ENCODE peak calls at places on chromosomes 1 and 21, in eight cellular contexts. M is K562, P is endothelial cell of umbilical vein, O is HepG2, K is SK-N-SH, J is GM12878, I is SK-N-MC, A is H1. G is an unnamed sample.

GRCh38 chr1:9872430-9873165 is 37.5 kb downstream of the CTNNBIP1 start:
- DNase-seq in M (no peak), P (no peak), O (no peak), K (no peak), J (no peak), I (no peak), A (no peak), G (no peak)

GRCh38 chr1:154847891-154848290 is 22.2 kb downstream of the KCNN3 start:
- DNase-seq in M (no peak), P (no peak), O (no peak), K (peak), J (no peak), I (no peak), A (no peak), G (no peak)

GRCh38 chr1:54869173-54869851 is 17.7 kb downstream of the DHCR24 start:
- DNase-seq in M (no peak), P (no peak), O (peak), K (no peak), J (no peak), I (no peak), A (no peak), G (no peak)

GRCh38 chr1:40530735-40531380 is 579 bp upstream of the ZNF684 start:
- DNase-seq in M (peak), P (no peak), O (no peak), K (peak), J (no peak), I (no peak), A (no peak), G (no peak)

GRCh38 chr1:25875856-25876692 is 566 bp upstream of the PAQR7 start:
- DNase-seq in M (no peak), P (no peak), O (no peak), K (no peak), J (no peak), I (no peak), A (no peak), G (no peak)

GRCh38 chr1:201348211-201348566 is 29.3 kb downstream of the TNNT2 start:
- DNase-seq in M (peak), P (peak), O (peak), K (peak), J (no peak), I (no peak), A (peak), G (peak)

GRCh38 chr1:186206046-186206564 is 168.9 kb downstream of the TPR start:
- DNase-seq in M (no peak), P (no peak), O (no peak), K (no peak), J (no peak), I (no peak), A (no peak), G (no peak)

GRCh38 chr21:39156024-39156423 is 27.2 kb downstream of the PSMG1 start:
- DNase-seq in M (no peak), P (no peak), O (no peak), K (no peak), J (no peak), I (no peak), A (no peak), G (no peak)

GRCh38 chr1:112061852-112062451 is 72.5 kb upstream of the KCND3 start:
- DNase-seq in M (no peak), P (no peak), O (no peak), K (no peak), J (no peak), I (no peak), A (no peak), G (no peak)

GRCh38 chr1:115067460-115067859 is 21.8 kb downstream of the TSPAN2 start:
- DNase-seq in M (no peak), P (no peak), O (no peak), K (no peak), J (no peak), I (no peak), A (no peak), G (no peak)

GRCh38 chr1:6815722-6816121 is 30.5 kb downstream of the CAMTA1 start:
- DNase-seq in M (no peak), P (no peak), O (no peak), K (no peak), J (no peak), I (no peak), A (no peak), G (no peak)

GRCh38 chr1:218482683-218483082 is 137.5 kb downstream of the TGFB2 start:
- DNase-seq in M (no peak), P (peak), O (no peak), K (no peak), J (no peak), I (no peak), A (no peak), G (no peak)

GRCh38 chr1:234631721-234632125 is 21.7 kb upstream of the IRF2BP2 start:
- DNase-seq in M (no peak), P (peak), O (peak), K (no peak), J (no peak), I (no peak), A (no peak), G (no peak)

GRCh38 chr1:28518745-28519341 is 13.0 kb downstream of the RCC1 start:
- DNase-seq in M (peak), P (no peak), O (peak), K (no peak), J (no peak), I (no peak), A (no peak), G (no peak)

GRCh38 chr1:82226198-82226505 is 425.4 kb downstream of the ADGRL2 start:
- DNase-seq in M (no peak), P (peak), O (no peak), K (no peak), J (no peak), I (no peak), A (no peak), G (no peak)

GRCh38 chr1:99049745-99050144 is 45.1 kb upstream of the PLPPR5 start:
- DNase-seq in M (no peak), P (no peak), O (no peak), K (no peak), J (no peak), I (no peak), A (no peak), G (no peak)

GRCh38 chr21:29386803-29387202 is 88.1 kb downstream of the BACH1 start:
- DNase-seq in M (no peak), P (no peak), O (no peak), K (no peak), J (no peak), I (no peak), A (no peak), G (no peak)

GRCh38 chr1:228072658-228073043 is 9.9 kb upstream of the ARF1 start:
- DNase-seq in M (no peak), P (no peak), O (no peak), K (no peak), J (no peak), I (no peak), A (no peak), G (no peak)

GRCh38 chr1:51120629-51121028 is 18.6 kb downstream of the C1orf185 start:
- DNase-seq in M (no peak), P (no peak), O (no peak), K (no peak), J (no peak), I (no peak), A (no peak), G (no peak)

GRCh38 chr1:23597635-23598388 is 38.5 kb upstream of the ID3 start:
- DNase-seq in M (no peak), P (no peak), O (no peak), K (no peak), J (no peak), I (peak), A (no peak), G (no peak)

GRCh38 chr1:40020447-40021085 is 20.0 kb upstream of the CAP1 start:
- DNase-seq in M (no peak), P (no peak), O (no peak), K (no peak), J (no peak), I (no peak), A (no peak), G (no peak)

GRCh38 chr1:245173446-245174178 is 18.8 kb downstream of the KIF26B start:
- DNase-seq in M (no peak), P (no peak), O (no peak), K (no peak), J (no peak), I (no peak), A (no peak), G (no peak)

GRCh38 chr1:197526736-197527371 is 248.4 kb downstream of the DENND1B start:
- DNase-seq in M (peak), P (peak), O (peak), K (peak), J (no peak), I (no peak), A (no peak), G (peak)

GRCh38 chr1:53367503-53368313 is 39.8 kb upstream of the LRP8 start:
- DNase-seq in M (peak), P (no peak), O (no peak), K (peak), J (peak), I (peak), A (no peak), G (no peak)

GRCh38 chr21:30434033-30434631 is 4.1 kb downstream of the KRTAP13-4 start:
- DNase-seq in M (peak), P (no peak), O (no peak), K (peak), J (no peak), I (peak), A (peak), G (no peak)

GRCh38 chr1:212514782-212515181 is 82.1 kb downstream of the NENF start:
- DNase-seq in M (no peak), P (no peak), O (no peak), K (peak), J (no peak), I (no peak), A (no peak), G (no peak)

GRCh38 chr1:236338096-236338495 is 56.0 kb upstream of the EDARADD start:
- DNase-seq in M (no peak), P (no peak), O (no peak), K (no peak), J (no peak), I (no peak), A (no peak), G (no peak)

GRCh38 chr21:36891692-36892091 is 74.8 kb downstream of the HLCS start:
- DNase-seq in M (peak), P (no peak), O (no peak), K (no peak), J (no peak), I (no peak), A (no peak), G (no peak)

GRCh38 chr21:46538262-46538661 is 66.6 kb downstream of the S100B start:
- DNase-seq in M (no peak), P (no peak), O (no peak), K (no peak), J (no peak), I (no peak), A (no peak), G (no peak)

GRCh38 chr1:93827633-93828436 is 51.2 kb downstream of the DNTTIP2 start:
- DNase-seq in M (no peak), P (peak), O (peak), K (no peak), J (no peak), I (no peak), A (no peak), G (no peak)

GRCh38 chr1:175192630-175193338 is at the start of gene KIAA0040:
- DNase-seq in M (peak), P (peak), O (peak), K (peak), J (no peak), I (no peak), A (no peak), G (peak)

GRCh38 chr1:201358596-201358995 is 18.9 kb downstream of the TNNT2 start:
- DNase-seq in M (no peak), P (no peak), O (no peak), K (no peak), J (no peak), I (no peak), A (no peak), G (no peak)

GRCh38 chr1:172874950-172875349 is 175.8 kb downstream of the TNFSF18 start:
- DNase-seq in M (no peak), P (peak), O (no peak), K (no peak), J (no peak), I (no peak), A (no peak), G (no peak)

GRCh38 chr1:119952496-119952895 is 56.2 kb upstream of the ADAM30 start:
- DNase-seq in M (no peak), P (no peak), O (no peak), K (no peak), J (no peak), I (no peak), A (no peak), G (no peak)

GRCh38 chr1:119947468-119947867 is 51.2 kb upstream of the ADAM30 start:
- DNase-seq in M (no peak), P (no peak), O (no peak), K (no peak), J (no peak), I (no peak), A (no peak), G (no peak)

GRCh38 chr1:119948342-119949214 is 52.3 kb upstream of the ADAM30 start:
- DNase-seq in M (peak), P (peak), O (peak), K (peak), J (peak), I (peak), A (peak), G (peak)

GRCh38 chr1:119943216-119943615 is 46.9 kb upstream of the ADAM30 start:
- DNase-seq in M (no peak), P (no peak), O (no peak), K (no peak), J (no peak), I (no peak), A (no peak), G (no peak)

GRCh38 chr1:119946724-119947123 is 50.4 kb upstream of the ADAM30 start:
- DNase-seq in M (no peak), P (no peak), O (no peak), K (no peak), J (no peak), I (no peak), A (no peak), G (no peak)
- H3K9ac ChIP-seq in M (no peak), P (no peak), O (no peak), K (peak), J (no peak), I (no peak), A (no peak), G (no peak)

GRCh38 chr1:70490153-70490552 is 79.1 kb downstream of the CTH start:
- DNase-seq in M (no peak), P (no peak), O (no peak), K (no peak), J (no peak), I (no peak), A (no peak), G (no peak)

GRCh38 chr1:70487471-70487840 is 76.4 kb downstream of the CTH start:
- DNase-seq in M (no peak), P (no peak), O (no peak), K (no peak), J (no peak), I (no peak), A (no peak), G (no peak)

GRCh38 chr1:70485624-70486023 is 74.6 kb downstream of the CTH start:
- DNase-seq in M (peak), P (no peak), O (no peak), K (no peak), J (no peak), I (no peak), A (no peak), G (no peak)

GRCh38 chr1:70487910-70488665 is 77.0 kb downstream of the CTH start:
- DNase-seq in M (peak), P (peak), O (peak), K (peak), J (peak), I (no peak), A (peak), G (peak)

GRCh38 chr1:70486676-70487470 is 75.8 kb downstream of the CTH start:
- DNase-seq in M (no peak), P (no peak), O (no peak), K (no peak), J (no peak), I (no peak), A (no peak), G (no peak)
- TF ChIP-seq POLR2AphosphoS5 in M (no peak), P (no peak), O (no peak), K (peak), J (no peak), I (no peak), A (no peak), G (no peak)

DNA sequence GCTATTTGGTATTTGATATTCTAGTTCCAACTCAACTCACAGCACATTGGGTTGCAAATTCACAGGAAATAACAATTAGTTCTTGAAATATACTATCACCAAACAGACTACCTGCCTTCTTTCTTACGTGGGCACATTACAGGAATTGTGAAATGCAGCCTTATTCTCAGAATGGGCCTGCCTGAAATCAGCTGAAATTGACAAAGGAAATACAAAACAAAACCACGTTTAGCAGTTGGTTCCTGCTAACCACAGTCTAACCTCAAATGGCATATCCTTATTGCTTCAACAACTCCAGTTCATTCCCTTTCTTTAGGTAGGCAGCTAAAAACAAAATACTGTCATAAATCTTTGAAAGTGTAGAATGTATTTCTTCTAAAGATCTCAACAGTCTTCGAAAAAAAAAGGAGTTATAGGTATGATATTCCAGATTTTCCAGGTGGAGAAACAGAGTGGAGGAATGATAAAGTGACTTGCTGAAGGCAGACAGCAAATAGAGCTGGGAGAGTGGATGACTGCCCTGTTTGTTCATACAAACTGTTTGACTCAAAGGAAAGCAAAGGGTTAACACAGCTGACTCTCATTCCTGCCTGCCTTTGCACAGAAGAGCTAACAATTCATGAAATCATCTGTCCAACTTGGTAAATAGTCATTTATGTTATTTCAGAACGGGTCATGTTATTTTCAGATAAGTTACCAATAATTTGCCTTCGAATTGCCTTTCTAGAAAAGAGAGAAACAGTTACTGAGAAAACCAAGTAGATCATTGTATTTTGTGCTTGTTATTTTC is 1.6 kb upstream of the GREM2 start:
- DNase-seq in M (no peak), P (no peak), O (no peak), K (no peak), J (no peak), I (no peak), A (no peak), G (no peak)
- H3K9ac ChIP-seq in M (no peak), P (no peak), O (no peak), K (no peak), J (no peak), I (no peak), A (no peak), G (no peak)

GRCh38 chr1:116332461-116332860 is 40.6 kb upstream of the ATP1A1 start:
- DNase-seq in M (no peak), P (no peak), O (no peak), K (no peak), J (no peak), I (no peak), A (no peak), G (no peak)
- TF ChIP-seq POLR2AphosphoS5 in M (no peak), P (no peak), O (no peak), K (no peak), J (no peak), I (no peak), A (no peak), G (no peak)

GRCh38 chr1:179231923-179232322 is 2.4 kb upstream of the ABL2 start:
- DNase-seq in M (peak), P (no peak), O (no peak), K (no peak), J (no peak), I (no peak), A (no peak), G (no peak)
- H3K9ac ChIP-seq in M (no peak), P (no peak), O (no peak), K (no peak), J (no peak), I (no peak), A (no peak), G (no peak)

GRCh38 chr1:27010226-27010994 is 2.2 kb downstream of the TENT5B start:
- DNase-seq in M (no peak), P (no peak), O (no peak), K (no peak), J (no peak), I (no peak), A (no peak), G (no peak)

GRCh38 chr1:27006683-27007082 is 6.0 kb downstream of the TENT5B start:
- DNase-seq in M (no peak), P (no peak), O (no peak), K (no peak), J (no peak), I (no peak), A (no peak), G (no peak)

GRCh38 chr1:27009601-27010197 is 3.0 kb downstream of the TENT5B start:
- DNase-seq in M (peak), P (no peak), O (no peak), K (no peak), J (no peak), I (no peak), A (no peak), G (no peak)

GRCh38 chr1:27005648-27006496 is 6.8 kb downstream of the TENT5B start:
- DNase-seq in M (no peak), P (no peak), O (no peak), K (no peak), J (no peak), I (no peak), A (no peak), G (no peak)

DNA sequence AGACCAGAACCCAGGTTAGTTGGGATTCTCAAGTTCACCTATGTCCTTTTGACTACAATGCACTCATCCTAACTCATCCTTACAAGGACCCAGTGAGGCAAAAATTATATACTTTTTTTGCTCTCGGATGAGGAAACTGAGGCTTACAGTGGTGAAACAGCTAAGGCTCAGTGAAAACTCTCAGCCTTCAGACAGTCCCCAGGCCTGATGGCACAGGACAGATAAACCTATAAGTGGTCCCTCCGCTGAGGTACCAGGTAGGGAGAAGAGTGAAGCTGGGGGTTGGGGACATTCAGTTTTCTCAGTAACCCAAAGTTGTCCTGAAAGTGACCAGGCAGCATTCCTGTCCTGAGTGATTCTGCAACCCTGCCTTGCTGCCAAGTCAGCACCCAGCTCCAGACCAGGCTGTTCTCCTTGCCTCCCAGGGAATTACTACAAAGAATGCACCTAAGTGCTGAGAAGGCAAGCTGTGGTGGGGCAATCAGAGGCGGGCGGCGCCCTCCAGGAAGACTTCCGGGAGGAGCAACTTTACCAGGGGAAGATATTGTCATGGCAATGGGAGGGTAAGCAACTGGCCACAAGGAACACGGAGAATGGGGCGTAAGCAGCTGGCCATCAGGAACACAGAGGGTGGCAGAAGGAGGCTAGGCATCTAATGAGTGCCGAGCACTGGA is 4.6 kb downstream of the TENT5B start:
- DNase-seq in M (no peak), P (no peak), O (no peak), K (no peak), J (no peak), I (no peak), A (no peak), G (no peak)
- TF ChIP-seq POLR2AphosphoS5 in M (no peak), P (no peak), O (no peak), K (no peak), J (no peak), I (no peak), A (peak), G (no peak)

GRCh38 chr1:32208463-32208862 is 426 bp upstream of the DCDC2B start:
- DNase-seq in M (no peak), P (no peak), O (no peak), K (no peak), J (no peak), I (no peak), A (no peak), G (no peak)

GRCh38 chr1:32205401-32206370 is at the start of gene IQCC:
- DNase-seq in M (peak), P (peak), O (peak), K (peak), J (peak), I (no peak), A (peak), G (peak)

GRCh38 chr1:32204943-32205361 is 519 bp upstream of the IQCC start:
- DNase-seq in M (no peak), P (no peak), O (no peak), K (peak), J (no peak), I (no peak), A (no peak), G (no peak)

GRCh38 chr1:32208891-32209309 is at the start of gene DCDC2B:
- DNase-seq in M (peak), P (no peak), O (peak), K (peak), J (no peak), I (no peak), A (no peak), G (no peak)
- H3K9ac ChIP-seq in M (peak), P (no peak), O (no peak), K (no peak), J (no peak), I (no peak), A (no peak), G (no peak)

G was measured in HCT116.